ENCODE peak calls at places on chromosomes 7 and 10, in six cellular contexts. One of them, this sample, is unnamed.

GRCh38 chr10:77565590-77566023 is 72.0 kb downstream of the KCNMA1 start:
- DNase-seq in IMR-90: no peak
- DNase-seq in endothelial cell of umbilical vein: no peak
- DNase-seq in stomach: no peak
- DNase-seq in OCI-LY7: no peak
- DNase-seq in cardiac muscle cell: no peak
- DNase-seq in this sample: no peak

GRCh38 chr10:32376027-32376426 is 29.1 kb upstream of the EPC1 start:
- DNase-seq in cardiac muscle cell: no peak
- DNase-seq in stomach: no peak
- DNase-seq in OCI-LY7: no peak
- DNase-seq in endothelial cell of umbilical vein: peak
- DNase-seq in IMR-90: no peak
- DNase-seq in this sample: no peak

GRCh38 chr10:47033081-47033480 is 121.9 kb downstream of the PTPN20 start:
- DNase-seq in OCI-LY7: no peak
- DNase-seq in cardiac muscle cell: no peak
- DNase-seq in stomach: no peak
- DNase-seq in endothelial cell of umbilical vein: no peak
- DNase-seq in IMR-90: no peak
- DNase-seq in this sample: no peak

GRCh38 chr10:30353851-30354250 is 4.8 kb upstream of the MTPAP start:
- DNase-seq in IMR-90: peak
- DNase-seq in stomach: no peak
- DNase-seq in OCI-LY7: no peak
- DNase-seq in endothelial cell of umbilical vein: no peak
- DNase-seq in cardiac muscle cell: peak
- DNase-seq in this sample: no peak

GRCh38 chr7:11858668-11859302 is 26.8 kb upstream of the THSD7A start:
- DNase-seq in OCI-LY7: no peak
- DNase-seq in IMR-90: no peak
- DNase-seq in endothelial cell of umbilical vein: peak
- DNase-seq in cardiac muscle cell: no peak
- DNase-seq in stomach: no peak
- DNase-seq in this sample: no peak

GRCh38 chr7:41491752-41492405 is 211.0 kb downstream of the INHBA start:
- DNase-seq in endothelial cell of umbilical vein: no peak
- DNase-seq in OCI-LY7: no peak
- DNase-seq in stomach: no peak
- DNase-seq in cardiac muscle cell: peak
- DNase-seq in IMR-90: peak
- DNase-seq in this sample: no peak

GRCh38 chr10:33229944-33230267 is 104.6 kb downstream of the NRP1 start:
- DNase-seq in IMR-90: no peak
- DNase-seq in endothelial cell of umbilical vein: no peak
- DNase-seq in stomach: no peak
- DNase-seq in cardiac muscle cell: no peak
- DNase-seq in OCI-LY7: no peak
- DNase-seq in this sample: no peak

GRCh38 chr10:69734797-69735468 is 66.8 kb upstream of the COL13A1 start:
- DNase-seq in stomach: no peak
- DNase-seq in cardiac muscle cell: no peak
- DNase-seq in endothelial cell of umbilical vein: no peak
- DNase-seq in OCI-LY7: peak
- DNase-seq in IMR-90: no peak
- DNase-seq in this sample: no peak

GRCh38 chr7:156043435-156044123 is 231.3 kb upstream of the SHH start:
- DNase-seq in stomach: no peak
- DNase-seq in endothelial cell of umbilical vein: no peak
- DNase-seq in IMR-90: no peak
- DNase-seq in cardiac muscle cell: no peak
- DNase-seq in OCI-LY7: no peak
- DNase-seq in this sample: no peak

GRCh38 chr7:151349507-151349853 is 7.9 kb downstream of the NUB1 start:
- DNase-seq in IMR-90: no peak
- DNase-seq in cardiac muscle cell: no peak
- DNase-seq in endothelial cell of umbilical vein: no peak
- DNase-seq in OCI-LY7: peak
- DNase-seq in stomach: no peak
- DNase-seq in this sample: no peak

GRCh38 chr10:126705951-126706565 is 35.6 kb upstream of the C10orf90 start:
- DNase-seq in endothelial cell of umbilical vein: no peak
- DNase-seq in IMR-90: no peak
- DNase-seq in stomach: no peak
- DNase-seq in OCI-LY7: no peak
- DNase-seq in cardiac muscle cell: no peak
- DNase-seq in this sample: no peak
- H3K27ac ChIP-seq in endothelial cell of umbilical vein: no peak
- H3K27ac ChIP-seq in IMR-90: no peak
- H3K27ac ChIP-seq in stomach: no peak
- H3K27ac ChIP-seq in OCI-LY7: no peak
- H3K27ac ChIP-seq in cardiac muscle cell: no peak
- H3K27ac ChIP-seq in this sample: no peak

DNA sequence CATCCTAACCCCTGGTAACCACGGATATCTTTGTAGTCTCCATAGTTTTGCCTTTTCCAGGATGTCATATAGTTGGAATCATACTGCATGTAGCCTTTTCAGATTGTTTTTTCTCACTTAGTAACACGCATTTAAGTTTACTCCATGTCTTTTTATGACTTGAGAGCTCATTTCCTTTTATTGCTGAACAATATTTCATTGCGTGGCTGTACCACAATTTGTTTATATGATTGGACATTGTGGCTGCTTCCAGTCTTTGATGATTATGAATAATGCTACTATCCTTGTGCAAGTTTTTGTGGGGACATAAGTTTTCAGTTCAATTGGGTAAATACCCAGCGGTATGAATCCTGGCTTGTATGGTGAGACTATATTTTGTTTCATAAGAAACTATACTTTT is 60.8 kb downstream of the AOAH start:
- DNase-seq in endothelial cell of umbilical vein: no peak
- DNase-seq in IMR-90: peak
- DNase-seq in OCI-LY7: no peak
- DNase-seq in stomach: no peak
- DNase-seq in cardiac muscle cell: no peak
- DNase-seq in this sample: no peak
- H3K27ac ChIP-seq in endothelial cell of umbilical vein: no peak
- H3K27ac ChIP-seq in IMR-90: no peak
- H3K27ac ChIP-seq in OCI-LY7: no peak
- H3K27ac ChIP-seq in stomach: no peak
- H3K27ac ChIP-seq in cardiac muscle cell: no peak
- H3K27ac ChIP-seq in this sample: no peak

GRCh38 chr10:73886625-73887024 is 12.3 kb upstream of the CAMK2G start:
- DNase-seq in OCI-LY7: no peak
- DNase-seq in stomach: no peak
- DNase-seq in IMR-90: no peak
- DNase-seq in endothelial cell of umbilical vein: no peak
- DNase-seq in cardiac muscle cell: no peak
- DNase-seq in this sample: no peak

GRCh38 chr10:73889014-73889413 is 14.7 kb upstream of the CAMK2G start:
- DNase-seq in IMR-90: peak
- DNase-seq in endothelial cell of umbilical vein: no peak
- DNase-seq in OCI-LY7: no peak
- DNase-seq in cardiac muscle cell: peak
- DNase-seq in stomach: peak
- DNase-seq in this sample: peak

GRCh38 chr10:73887038-73888015 is 13.0 kb upstream of the CAMK2G start:
- DNase-seq in cardiac muscle cell: peak
- DNase-seq in endothelial cell of umbilical vein: peak
- DNase-seq in IMR-90: peak
- DNase-seq in stomach: peak
- DNase-seq in OCI-LY7: no peak
- DNase-seq in this sample: peak

GRCh38 chr10:73890261-73890660 is 15.9 kb upstream of the CAMK2G start:
- DNase-seq in endothelial cell of umbilical vein: no peak
- DNase-seq in stomach: no peak
- DNase-seq in cardiac muscle cell: no peak
- DNase-seq in OCI-LY7: no peak
- DNase-seq in IMR-90: no peak
- DNase-seq in this sample: no peak

GRCh38 chr10:73888514-73888913 is 14.2 kb upstream of the CAMK2G start:
- DNase-seq in cardiac muscle cell: no peak
- DNase-seq in OCI-LY7: no peak
- DNase-seq in stomach: no peak
- DNase-seq in IMR-90: peak
- DNase-seq in endothelial cell of umbilical vein: no peak
- DNase-seq in this sample: no peak
- H3K27ac ChIP-seq in cardiac muscle cell: no peak
- H3K27ac ChIP-seq in OCI-LY7: no peak
- H3K27ac ChIP-seq in stomach: no peak
- H3K27ac ChIP-seq in IMR-90: peak
- H3K27ac ChIP-seq in endothelial cell of umbilical vein: no peak
- H3K27ac ChIP-seq in this sample: no peak

GRCh38 chr10:113628607-113629153 is 35.2 kb downstream of the NRAP start:
- DNase-seq in cardiac muscle cell: no peak
- DNase-seq in OCI-LY7: no peak
- DNase-seq in endothelial cell of umbilical vein: no peak
- DNase-seq in IMR-90: no peak
- DNase-seq in stomach: no peak
- DNase-seq in this sample: no peak
- H3K27ac ChIP-seq in cardiac muscle cell: no peak
- H3K27ac ChIP-seq in OCI-LY7: no peak
- H3K27ac ChIP-seq in endothelial cell of umbilical vein: no peak
- H3K27ac ChIP-seq in IMR-90: no peak
- H3K27ac ChIP-seq in stomach: no peak
- H3K27ac ChIP-seq in this sample: no peak

DNA sequence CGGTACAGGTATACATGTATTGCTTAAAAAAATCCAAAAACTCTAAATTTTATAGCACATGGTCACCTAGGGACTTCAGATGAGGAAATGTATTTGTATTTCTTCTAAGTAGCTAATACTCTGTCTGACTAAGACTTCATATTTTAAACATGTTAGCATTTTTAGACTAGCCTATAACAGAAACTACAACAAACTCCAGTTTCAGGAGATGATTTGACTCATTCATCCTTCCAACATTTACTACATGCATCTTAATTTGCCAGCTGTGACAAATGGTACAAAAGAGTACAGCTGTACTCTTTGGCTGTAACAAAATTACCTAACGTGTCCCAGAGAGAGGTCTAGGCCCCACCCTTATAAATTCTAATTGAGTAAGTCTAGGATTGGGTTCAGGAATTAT is 22.2 kb downstream of the TMEM209 start:
- DNase-seq in OCI-LY7: no peak
- DNase-seq in endothelial cell of umbilical vein: no peak
- DNase-seq in cardiac muscle cell: no peak
- DNase-seq in IMR-90: peak
- DNase-seq in stomach: no peak
- DNase-seq in this sample: no peak
- H3K27ac ChIP-seq in OCI-LY7: no peak
- H3K27ac ChIP-seq in endothelial cell of umbilical vein: no peak
- H3K27ac ChIP-seq in cardiac muscle cell: no peak
- H3K27ac ChIP-seq in IMR-90: no peak
- H3K27ac ChIP-seq in stomach: no peak
- H3K27ac ChIP-seq in this sample: no peak

GRCh38 chr10:116729243-116729642 is 13.1 kb downstream of the HSPA12A start:
- DNase-seq in cardiac muscle cell: no peak
- DNase-seq in IMR-90: no peak
- DNase-seq in endothelial cell of umbilical vein: no peak
- DNase-seq in stomach: no peak
- DNase-seq in OCI-LY7: no peak
- DNase-seq in this sample: no peak

GRCh38 chr10:116730464-116731260 is 11.7 kb downstream of the HSPA12A start:
- DNase-seq in cardiac muscle cell: no peak
- DNase-seq in stomach: no peak
- DNase-seq in endothelial cell of umbilical vein: no peak
- DNase-seq in OCI-LY7: no peak
- DNase-seq in IMR-90: no peak
- DNase-seq in this sample: no peak

GRCh38 chr10:116737582-116738358 is 4.6 kb downstream of the HSPA12A start:
- DNase-seq in endothelial cell of umbilical vein: no peak
- DNase-seq in IMR-90: no peak
- DNase-seq in stomach: no peak
- DNase-seq in OCI-LY7: no peak
- DNase-seq in cardiac muscle cell: no peak
- DNase-seq in this sample: peak

GRCh38 chr10:116732546-116732945 is 9.8 kb downstream of the HSPA12A start:
- DNase-seq in endothelial cell of umbilical vein: no peak
- DNase-seq in IMR-90: no peak
- DNase-seq in stomach: no peak
- DNase-seq in cardiac muscle cell: no peak
- DNase-seq in OCI-LY7: no peak
- DNase-seq in this sample: no peak

DNA sequence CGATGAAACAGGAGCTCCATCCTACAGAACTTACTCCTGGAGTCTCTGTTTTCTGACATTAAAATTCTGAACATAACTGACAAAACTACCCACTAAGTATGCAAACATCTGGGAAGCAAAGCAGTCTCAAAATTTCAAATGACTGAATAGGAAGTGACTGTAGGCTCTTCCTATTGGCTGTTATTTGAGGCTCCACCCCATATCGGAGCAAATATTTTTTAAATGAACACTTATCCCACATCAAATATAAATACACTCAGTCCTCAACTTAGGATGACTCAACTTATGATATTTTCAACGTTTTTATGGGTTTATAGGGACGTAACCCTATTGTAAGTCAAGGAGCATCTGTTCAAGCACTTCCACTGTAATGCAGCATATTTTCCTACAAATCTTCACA is 8.8 kb downstream of the HSPA12A start:
- DNase-seq in stomach: no peak
- DNase-seq in IMR-90: peak
- DNase-seq in OCI-LY7: no peak
- DNase-seq in cardiac muscle cell: no peak
- DNase-seq in endothelial cell of umbilical vein: no peak
- DNase-seq in this sample: no peak
- H3K27ac ChIP-seq in stomach: no peak
- H3K27ac ChIP-seq in IMR-90: peak
- H3K27ac ChIP-seq in OCI-LY7: no peak
- H3K27ac ChIP-seq in cardiac muscle cell: no peak
- H3K27ac ChIP-seq in endothelial cell of umbilical vein: no peak
- H3K27ac ChIP-seq in this sample: no peak